ENCODE peak calls at places on chromosomes 13 and 19, in nine cellular contexts. D is fibroblast of the aortic adventitia; C is cardiac fibroblast; Q is endodermal cell; S is aorta; N is Peyer's patch; M is stimulated activated CD4-positive, alpha-beta T cell treated with anti-CD3 and anti-CD28 coated beads, Interleukin-4, amount 100 ng/mL, for 24 hours; O is ovary; J is BJ. E is an unnamed sample.

GRCh38 chr13:45847554-45848224 is 3.9 kb downstream of the SIAH3 start:
- DNase-seq in M (peak), S (no peak), N (peak), D (no peak), J (no peak), C (peak), O (no peak), Q (peak), E (no peak)

GRCh38 chr19:13633109-13633508 is 126.8 kb upstream of the CACNA1A start:
- DNase-seq in D (peak), J (no peak), N (peak), M (no peak), C (peak), Q (no peak), O (no peak), S (no peak), E (peak)

GRCh38 chr19:48627211-48627864 is 8.0 kb downstream of the SPHK2 start:
- DNase-seq in C (no peak), N (peak), M (peak), D (no peak), Q (peak), J (no peak), O (peak), S (peak), E (no peak)

GRCh38 chr13:64758520-64758919 is 2471.6 kb downstream of the PCDH9 start:
- DNase-seq in D (peak), S (no peak), M (no peak), C (peak), O (no peak), N (no peak), J (peak), Q (peak), E (no peak)

GRCh38 chr13:76326343-76326742 is 559.9 kb downstream of the KCTD12 start:
- DNase-seq in Q (no peak), S (no peak), O (no peak), N (no peak), D (no peak), C (no peak), J (no peak), M (no peak), E (no peak)

GRCh38 chr13:93226065-93226622 is 463 bp upstream of the GPC6 start:
- DNase-seq in S (no peak), N (no peak), O (no peak), C (no peak), J (no peak), Q (no peak), M (no peak), D (no peak), E (no peak)

GRCh38 chr19:53531457-53531856 is 6.5 kb upstream of the ZNF331 start:
- DNase-seq in M (no peak), O (no peak), N (no peak), D (no peak), Q (no peak), C (no peak), J (no peak), S (no peak), E (no peak)

GRCh38 chr13:46296920-46297319 is 85.2 kb downstream of the LRRC63 start:
- DNase-seq in Q (no peak), D (peak), S (no peak), J (peak), N (no peak), C (peak), M (no peak), O (no peak), E (no peak)

GRCh38 chr13:24605923-24606372 is 74.3 kb upstream of the ATP12A start:
- DNase-seq in J (no peak), D (peak), C (peak), M (no peak), S (peak), O (no peak), N (no peak), Q (peak), E (no peak)